ENCODE peak calls at places on chromosomes 6 and 20, in eight cellular contexts. U is Peyer's patch; H is vagina; F is CD4-positive, alpha-beta T cell; S is suprapubic skin; P is mesenchymal stem cell; R is left ventricle myocardium inferior; Q is thoracic aorta. V is an unnamed sample.

GRCh38 chr6:101083533-101084172 is 202.5 kb upstream of the ASCC3 start:
- DNase-seq in H (no peak), P (peak; percentile 95), S (no peak), U (no peak), F (no peak), R (no peak), Q (no peak), V (no peak)

GRCh38 chr6:130775421-130776012 is 51.7 kb upstream of the SMLR1 start:
- DNase-seq in H (no peak), S (no peak), F (no peak), P (no peak), Q (no peak), R (no peak), U (no peak), V (no peak)

GRCh38 chr6:29071831-29072723 is 15.0 kb downstream of the OR2B3 start:
- DNase-seq in S (no peak), R (no peak), U (no peak), Q (no peak), H (no peak), P (peak; percentile 25), F (no peak), V (no peak)

GRCh38 chr6:16950311-16950710 is 151.5 kb upstream of the STMND1 start:
- DNase-seq in R (no peak), H (no peak), Q (no peak), S (no peak), F (no peak), P (no peak), U (no peak), V (no peak)

GRCh38 chr6:27178001-27178730 is 69.3 kb upstream of the PRSS16 start:
- DNase-seq in R (peak; percentile 51), F (no peak), P (peak; percentile 96), S (no peak), Q (no peak), U (no peak), H (no peak), V (peak; percentile 60)

GRCh38 chr20:6767536-6768227 is at the start of gene BMP2:
- DNase-seq in H (no peak), F (no peak), S (peak; percentile 77), P (peak; percentile 74), U (peak; percentile 81), Q (no peak), R (peak; percentile 69), V (peak; percentile 43)

GRCh38 chr6:17583811-17584210 is 16.3 kb upstream of the FAM8A1 start:
- DNase-seq in U (no peak), F (no peak), H (no peak), R (no peak), P (peak; percentile 78), Q (no peak), S (no peak), V (no peak)

GRCh38 chr20:4952229-4952628 is 49.1 kb downstream of the SLC23A2 start:
- DNase-seq in H (no peak), Q (no peak), F (no peak), P (no peak), U (no peak), R (no peak), S (no peak), V (no peak)

GRCh38 chr20:17837179-17837578 is 131.4 kb downstream of the SNX5 start:
- DNase-seq in P (no peak), F (no peak), U (no peak), S (no peak), R (no peak), Q (no peak), H (no peak), V (no peak)

GRCh38 chr20:13839421-13840092 is 54.7 kb downstream of the NDUFAF5 start:
- DNase-seq in P (no peak), H (no peak), S (no peak), U (no peak), R (no peak), F (no peak), Q (no peak), V (no peak)

GRCh38 chr20:40571625-40572024 is 117.4 kb downstream of the MAFB start:
- DNase-seq in Q (no peak), S (no peak), P (no peak), R (no peak), F (no peak), U (no peak), H (no peak), V (no peak)

GRCh38 chr6:24856954-24857670 is 58.4 kb upstream of the ARMH2 start:
- DNase-seq in F (no peak), H (no peak), Q (no peak), R (no peak), P (no peak), S (no peak), U (no peak), V (no peak)

GRCh38 chr6:24859132-24859531 is 60.4 kb upstream of the ARMH2 start:
- DNase-seq in U (no peak), P (no peak), S (no peak), F (no peak), R (no peak), Q (no peak), H (no peak), V (no peak)

GRCh38 chr6:24859608-24860007 is 60.9 kb upstream of the ARMH2 start:
- DNase-seq in Q (no peak), P (no peak), U (no peak), H (no peak), R (no peak), S (no peak), F (no peak), V (no peak)

GRCh38 chr6:24856246-24856599 is 57.5 kb upstream of the ARMH2 start:
- DNase-seq in Q (no peak), H (no peak), P (no peak), S (no peak), R (no peak), F (no peak), U (no peak), V (no peak)

DNA sequence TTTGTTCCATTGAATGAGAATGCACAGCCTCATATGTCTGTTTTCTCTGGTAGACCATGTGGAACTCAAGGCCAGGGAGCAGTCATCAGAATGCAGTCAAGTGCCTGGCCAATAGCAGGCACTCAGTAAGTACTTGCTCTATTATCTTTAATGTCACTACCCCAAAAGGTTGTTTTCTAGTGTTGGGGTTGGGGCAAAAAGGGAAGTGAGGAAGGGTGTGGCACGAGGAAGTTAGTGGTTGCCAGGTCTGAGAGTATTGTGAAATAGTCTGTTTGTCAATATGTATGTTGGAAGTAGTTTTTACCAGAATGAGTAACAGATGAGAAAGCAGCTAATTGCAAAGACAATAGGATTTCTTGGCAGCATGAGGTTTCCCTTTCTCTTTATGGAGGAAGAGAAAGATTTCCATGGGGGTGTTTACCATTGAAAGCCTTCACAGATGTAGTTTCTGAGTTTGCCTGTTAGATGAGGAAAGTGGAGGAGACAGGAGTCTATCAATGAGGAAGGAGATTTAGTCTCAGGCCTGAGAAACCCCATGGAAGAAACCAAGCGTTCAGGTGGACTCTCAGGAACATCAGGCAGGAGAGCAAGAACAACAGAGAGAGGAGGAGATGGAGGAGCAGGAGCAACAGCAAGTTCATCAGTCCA is 59.6 kb upstream of the ARMH2 start:
- DNase-seq in Q (no peak), F (no peak), U (no peak), H (no peak), S (no peak), P (peak; percentile 8), R (no peak), V (no peak)
- H3K27ac ChIP-seq in Q (no peak overlapping the region), F (peak overlapping the region; percentile 78), U (peak overlapping the region; percentile 72), H (peak overlapping the region; percentile 65), S (peak overlapping the region; percentile 20), P (no peak overlapping the region), R (peak overlapping the region; percentile 44), V (no peak overlapping the region)

GRCh38 chr6:137873273-137873762 is 6.3 kb downstream of the TNFAIP3 start:
- DNase-seq in S (peak; percentile 89), F (no peak), U (no peak), P (peak; percentile 85), H (no peak), R (peak; percentile 62), Q (peak; percentile 63), V (no peak)
- H3K27ac ChIP-seq in S (peak overlapping the region; percentile 61), F (no peak overlapping the region), U (peak overlapping the region; percentile 97), P (no peak overlapping the region), H (peak overlapping the region; percentile 53), R (peak overlapping the region; percentile 73), Q (no peak overlapping the region), V (no peak overlapping the region)

GRCh38 chr6:71509142-71509541 is 220.5 kb downstream of the OGFRL1 start:
- DNase-seq in P (peak; percentile 18), R (no peak), H (no peak), Q (no peak), S (no peak), U (no peak), F (no peak), V (no peak)
- H3K27ac ChIP-seq in P (no peak overlapping the region), R (peak overlapping the region; percentile 17), H (no peak overlapping the region), Q (no peak overlapping the region), S (no peak overlapping the region), U (no peak overlapping the region), F (no peak overlapping the region), V (no peak overlapping the region)

GRCh38 chr20:32359633-32360332 is 1.7 kb downstream of the ASXL1 start:
- DNase-seq in P (peak; percentile 59), R (no peak), Q (no peak), H (no peak), U (no peak), S (no peak), F (no peak), V (no peak)
- H3K27ac ChIP-seq in P (peak overlapping the region; percentile 53), R (peak overlapping the region; percentile 98), Q (peak overlapping the region; percentile 80), H (peak overlapping the region; percentile 96), U (peak overlapping the region; percentile 98), S (peak overlapping the region; percentile 99), F (peak overlapping the region; percentile 97), V (peak overlapping the region; percentile 82)

GRCh38 chr6:112254921-112255320 is 554 bp upstream of the LAMA4 start:
- DNase-seq in R (no peak), H (no peak), U (no peak), Q (no peak), S (no peak), F (no peak), P (no peak), V (no peak)
- H3K27ac ChIP-seq in R (peak overlapping the region; percentile 98), H (peak overlapping the region; percentile 95), U (no peak overlapping the region), Q (peak overlapping the region; percentile 73), S (peak overlapping the region; percentile 89), F (no peak overlapping the region), P (no peak overlapping the region), V (no peak overlapping the region)

DNA sequence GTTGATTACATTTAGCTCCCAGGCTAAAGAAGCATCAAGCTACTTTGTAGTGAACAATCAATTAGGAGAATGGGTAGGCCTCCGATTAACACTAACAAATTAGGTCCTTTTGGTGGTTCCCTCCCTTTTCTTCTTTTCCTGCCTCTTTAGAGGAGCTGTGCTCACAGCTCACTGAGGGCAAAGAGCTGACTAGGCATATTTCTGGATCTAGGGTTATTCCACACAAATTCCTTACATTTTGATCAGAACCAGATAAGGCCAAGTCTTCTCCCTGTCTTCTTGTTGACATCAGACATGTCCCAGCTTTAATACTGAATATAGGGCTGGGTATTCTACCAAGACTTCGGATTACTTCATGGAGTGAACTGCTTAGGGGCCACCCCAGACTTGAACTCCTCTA is 119.1 kb downstream of the PKHD1 start:
- DNase-seq in H (no peak), S (no peak), P (no peak), R (no peak), F (no peak), U (no peak), Q (no peak), V (no peak)
- H3K27ac ChIP-seq in H (no peak overlapping the region), S (no peak overlapping the region), P (no peak overlapping the region), R (no peak overlapping the region), F (no peak overlapping the region), U (no peak overlapping the region), Q (no peak overlapping the region), V (no peak overlapping the region)

GRCh38 chr20:57384953-57385761 is 6.0 kb upstream of the RBM38 start:
- DNase-seq in H (no peak), Q (no peak), F (no peak), S (peak; percentile 72), R (no peak), U (peak; percentile 44), P (no peak), V (no peak)
- H3K27ac ChIP-seq in H (no peak overlapping the region), Q (no peak overlapping the region), F (no peak overlapping the region), S (no peak overlapping the region), R (peak overlapping the region; percentile 63), U (no peak overlapping the region), P (no peak overlapping the region), V (no peak overlapping the region)

GRCh38 chr6:10542135-10542689 is 21.1 kb downstream of the GCNT2 start:
- DNase-seq in S (no peak), R (no peak), Q (no peak), U (no peak), H (no peak), P (no peak), F (no peak), V (no peak)
- H3K27ac ChIP-seq in S (no peak overlapping the region), R (peak overlapping the region; percentile 49), Q (peak overlapping the region; percentile 55), U (no peak overlapping the region), H (no peak overlapping the region), P (no peak overlapping the region), F (no peak overlapping the region), V (no peak overlapping the region)